ENCODE peak calls at places on chromosomes 7 and 10, in seven cellular contexts. One of them, this sample, is unnamed.

GRCh38 chr7:130135208-130136205 is 65.2 kb downstream of the KLHDC10 start:
- DNase-seq in gastrocnemius medialis: no peak
- DNase-seq in IMR-90: peak
- DNase-seq in Peyer's patch: no peak
- DNase-seq in lower lobe of right lung: no peak
- DNase-seq in heart left ventricle: no peak
- DNase-seq in SK-N-SH: no peak
- DNase-seq in this sample: no peak

GRCh38 chr10:47045331-47045861 is 134.2 kb downstream of the PTPN20 start:
- DNase-seq in gastrocnemius medialis: no peak
- DNase-seq in IMR-90: no peak
- DNase-seq in Peyer's patch: peak
- DNase-seq in lower lobe of right lung: peak
- DNase-seq in heart left ventricle: no peak
- DNase-seq in SK-N-SH: no peak
- DNase-seq in this sample: no peak

GRCh38 chr7:47514818-47515217 is 67.1 kb downstream of the TNS3 start:
- DNase-seq in gastrocnemius medialis: no peak
- DNase-seq in IMR-90: peak
- DNase-seq in Peyer's patch: peak
- DNase-seq in lower lobe of right lung: no peak
- DNase-seq in heart left ventricle: no peak
- DNase-seq in SK-N-SH: no peak
- DNase-seq in this sample: no peak

GRCh38 chr10:60207894-60208293 is 181.8 kb downstream of the ANK3 start:
- DNase-seq in gastrocnemius medialis: peak
- DNase-seq in IMR-90: no peak
- DNase-seq in Peyer's patch: no peak
- DNase-seq in lower lobe of right lung: no peak
- DNase-seq in heart left ventricle: no peak
- DNase-seq in SK-N-SH: no peak
- DNase-seq in this sample: no peak

GRCh38 chr10:8159628-8160165 is 105.2 kb downstream of the GATA3 start:
- DNase-seq in gastrocnemius medialis: no peak
- DNase-seq in IMR-90: no peak
- DNase-seq in Peyer's patch: no peak
- DNase-seq in lower lobe of right lung: no peak
- DNase-seq in heart left ventricle: no peak
- DNase-seq in SK-N-SH: no peak
- DNase-seq in this sample: no peak

GRCh38 chr10:133199488-133199885 is 30.5 kb upstream of the UTF1 start:
- DNase-seq in gastrocnemius medialis: no peak
- DNase-seq in IMR-90: no peak
- DNase-seq in Peyer's patch: no peak
- DNase-seq in lower lobe of right lung: no peak
- DNase-seq in heart left ventricle: no peak
- DNase-seq in SK-N-SH: no peak
- DNase-seq in this sample: no peak

GRCh38 chr7:142412551-142413193 is 154.8 kb upstream of the PRSS58 start:
- DNase-seq in gastrocnemius medialis: no peak
- DNase-seq in IMR-90: peak
- DNase-seq in Peyer's patch: peak
- DNase-seq in lower lobe of right lung: no peak
- DNase-seq in heart left ventricle: no peak
- DNase-seq in SK-N-SH: peak
- DNase-seq in this sample: peak

GRCh38 chr10:75772153-75772887 is 340.9 kb downstream of the LRMDA start:
- DNase-seq in gastrocnemius medialis: no peak
- DNase-seq in IMR-90: no peak
- DNase-seq in Peyer's patch: no peak
- DNase-seq in lower lobe of right lung: no peak
- DNase-seq in heart left ventricle: no peak
- DNase-seq in SK-N-SH: no peak
- DNase-seq in this sample: no peak

GRCh38 chr7:141014091-141014490 is 661 bp downstream of the MRPS33 start:
- DNase-seq in gastrocnemius medialis: no peak
- DNase-seq in IMR-90: peak
- DNase-seq in Peyer's patch: no peak
- DNase-seq in lower lobe of right lung: no peak
- DNase-seq in heart left ventricle: no peak
- DNase-seq in SK-N-SH: peak
- DNase-seq in this sample: no peak

GRCh38 chr10:113199459-113199858 is 249.4 kb downstream of the TCF7L2 start:
- DNase-seq in gastrocnemius medialis: no peak
- DNase-seq in IMR-90: peak
- DNase-seq in Peyer's patch: no peak
- DNase-seq in lower lobe of right lung: no peak
- DNase-seq in heart left ventricle: no peak
- DNase-seq in SK-N-SH: no peak
- DNase-seq in this sample: no peak

GRCh38 chr7:114711244-114711643 is 210.7 kb upstream of the MDFIC start:
- DNase-seq in gastrocnemius medialis: no peak
- DNase-seq in IMR-90: peak
- DNase-seq in Peyer's patch: no peak
- DNase-seq in lower lobe of right lung: no peak
- DNase-seq in heart left ventricle: no peak
- DNase-seq in SK-N-SH: no peak
- DNase-seq in this sample: no peak

GRCh38 chr10:73635781-73636180 is 5.5 kb downstream of the MYOZ1 start:
- DNase-seq in gastrocnemius medialis: peak
- DNase-seq in IMR-90: no peak
- DNase-seq in Peyer's patch: no peak
- DNase-seq in lower lobe of right lung: no peak
- DNase-seq in heart left ventricle: no peak
- DNase-seq in SK-N-SH: no peak
- DNase-seq in this sample: no peak

GRCh38 chr7:99129001-99129400 is 14.9 kb downstream of the SMURF1 start:
- DNase-seq in gastrocnemius medialis: no peak
- DNase-seq in IMR-90: no peak
- DNase-seq in Peyer's patch: no peak
- DNase-seq in lower lobe of right lung: no peak
- DNase-seq in heart left ventricle: no peak
- DNase-seq in SK-N-SH: no peak
- DNase-seq in this sample: no peak

GRCh38 chr7:28961972-28962371 is 3.8 kb upstream of the TRIL start:
- DNase-seq in gastrocnemius medialis: no peak
- DNase-seq in IMR-90: no peak
- DNase-seq in Peyer's patch: no peak
- DNase-seq in lower lobe of right lung: no peak
- DNase-seq in heart left ventricle: no peak
- DNase-seq in SK-N-SH: no peak
- DNase-seq in this sample: peak

GRCh38 chr7:158567153-158567603 is 20.4 kb downstream of the PTPRN2 start:
- DNase-seq in gastrocnemius medialis: no peak
- DNase-seq in IMR-90: no peak
- DNase-seq in Peyer's patch: no peak
- DNase-seq in lower lobe of right lung: no peak
- DNase-seq in heart left ventricle: no peak
- DNase-seq in SK-N-SH: peak
- DNase-seq in this sample: no peak

GRCh38 chr7:84985073-84985784 is 201.6 kb downstream of the SEMA3D start:
- DNase-seq in gastrocnemius medialis: no peak
- DNase-seq in IMR-90: peak
- DNase-seq in Peyer's patch: no peak
- DNase-seq in lower lobe of right lung: no peak
- DNase-seq in heart left ventricle: no peak
- DNase-seq in SK-N-SH: no peak
- DNase-seq in this sample: no peak

GRCh38 chr7:135166338-135166989 is 4.0 kb downstream of the CYREN start:
- DNase-seq in gastrocnemius medialis: no peak
- DNase-seq in IMR-90: no peak
- DNase-seq in Peyer's patch: no peak
- DNase-seq in lower lobe of right lung: no peak
- DNase-seq in heart left ventricle: peak
- DNase-seq in SK-N-SH: no peak
- DNase-seq in this sample: no peak

GRCh38 chr10:89861584-89862287 is 160.3 kb downstream of the KIF20B start:
- DNase-seq in gastrocnemius medialis: no peak
- DNase-seq in IMR-90: peak
- DNase-seq in Peyer's patch: no peak
- DNase-seq in lower lobe of right lung: no peak
- DNase-seq in heart left ventricle: no peak
- DNase-seq in SK-N-SH: no peak
- DNase-seq in this sample: no peak

GRCh38 chr10:132257271-132257670 is 50.5 kb downstream of the STK32C start:
- DNase-seq in gastrocnemius medialis: no peak
- DNase-seq in IMR-90: peak
- DNase-seq in Peyer's patch: no peak
- DNase-seq in lower lobe of right lung: no peak
- DNase-seq in heart left ventricle: no peak
- DNase-seq in SK-N-SH: peak
- DNase-seq in this sample: no peak

GRCh38 chr10:95406651-95407280 is 116.0 kb upstream of the PDLIM1 start:
- DNase-seq in gastrocnemius medialis: peak
- DNase-seq in IMR-90: no peak
- DNase-seq in Peyer's patch: peak
- DNase-seq in lower lobe of right lung: peak
- DNase-seq in heart left ventricle: peak
- DNase-seq in SK-N-SH: no peak
- DNase-seq in this sample: peak

GRCh38 chr7:44291066-44291732 is 34.2 kb downstream of the CAMK2B start:
- DNase-seq in gastrocnemius medialis: peak
- DNase-seq in IMR-90: peak
- DNase-seq in Peyer's patch: peak
- DNase-seq in lower lobe of right lung: peak
- DNase-seq in heart left ventricle: peak
- DNase-seq in SK-N-SH: peak
- DNase-seq in this sample: peak

GRCh38 chr7:1355568-1356340 is 103.5 kb downstream of the MICALL2 start:
- DNase-seq in gastrocnemius medialis: no peak
- DNase-seq in IMR-90: no peak
- DNase-seq in Peyer's patch: peak
- DNase-seq in lower lobe of right lung: peak
- DNase-seq in heart left ventricle: no peak
- DNase-seq in SK-N-SH: peak
- DNase-seq in this sample: no peak

GRCh38 chr7:46681865-46682503 is 760.9 kb upstream of the IGFBP3 start:
- DNase-seq in gastrocnemius medialis: peak
- DNase-seq in IMR-90: no peak
- DNase-seq in Peyer's patch: no peak
- DNase-seq in lower lobe of right lung: no peak
- DNase-seq in heart left ventricle: peak
- DNase-seq in SK-N-SH: no peak
- DNase-seq in this sample: no peak

GRCh38 chr7:159117366-159118219 is 27.1 kb downstream of the VIPR2 start:
- DNase-seq in gastrocnemius medialis: no peak
- DNase-seq in IMR-90: no peak
- DNase-seq in Peyer's patch: peak
- DNase-seq in lower lobe of right lung: no peak
- DNase-seq in heart left ventricle: no peak
- DNase-seq in SK-N-SH: no peak
- DNase-seq in this sample: peak

GRCh38 chr10:111281516-111281915 is 204.7 kb downstream of the ADRA2A start:
- DNase-seq in gastrocnemius medialis: no peak
- DNase-seq in IMR-90: no peak
- DNase-seq in Peyer's patch: no peak
- DNase-seq in lower lobe of right lung: no peak
- DNase-seq in heart left ventricle: no peak
- DNase-seq in SK-N-SH: peak
- DNase-seq in this sample: peak

DNA sequence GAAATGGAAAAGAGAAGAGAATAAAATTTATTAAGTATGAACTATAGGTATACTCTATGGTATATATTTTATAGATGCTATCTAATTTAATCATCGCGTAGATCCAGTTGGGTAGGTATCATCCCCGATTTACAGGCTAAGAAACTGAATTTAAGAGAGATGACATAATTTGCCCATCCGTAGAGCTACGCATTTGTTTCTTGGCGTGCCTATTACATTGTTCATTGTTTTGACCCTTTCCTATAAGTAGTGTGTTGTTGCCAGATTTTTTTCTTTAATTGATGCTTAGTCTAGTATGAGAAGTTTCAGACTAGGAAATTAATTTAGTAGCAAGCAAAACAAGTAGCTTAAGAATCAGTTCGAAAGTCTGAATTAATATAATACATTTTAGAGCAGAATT is 205.7 kb upstream of the NPSR1 start:
- DNase-seq in gastrocnemius medialis: no peak
- DNase-seq in IMR-90: no peak
- DNase-seq in Peyer's patch: no peak
- DNase-seq in lower lobe of right lung: no peak
- DNase-seq in heart left ventricle: no peak
- DNase-seq in SK-N-SH: no peak
- DNase-seq in this sample: no peak
- H3K4me3 ChIP-seq in gastrocnemius medialis: no peak
- H3K4me3 ChIP-seq in IMR-90: no peak
- H3K4me3 ChIP-seq in Peyer's patch: no peak
- H3K4me3 ChIP-seq in lower lobe of right lung: no peak
- H3K4me3 ChIP-seq in heart left ventricle: no peak
- H3K4me3 ChIP-seq in SK-N-SH: no peak
- H3K4me3 ChIP-seq in this sample: no peak

GRCh38 chr7:88759216-88759955 is at the start of gene ZNF804B:
- DNase-seq in gastrocnemius medialis: no peak
- DNase-seq in IMR-90: no peak
- DNase-seq in Peyer's patch: no peak
- DNase-seq in lower lobe of right lung: no peak
- DNase-seq in heart left ventricle: no peak
- DNase-seq in SK-N-SH: peak
- DNase-seq in this sample: peak
- TF ChIP-seq CTCF in gastrocnemius medialis: no peak
- TF ChIP-seq CTCF in IMR-90: no peak
- TF ChIP-seq CTCF in Peyer's patch: no peak
- TF ChIP-seq CTCF in lower lobe of right lung: no peak
- TF ChIP-seq CTCF in heart left ventricle: no peak
- TF ChIP-seq CTCF in SK-N-SH: no peak
- TF ChIP-seq CTCF in this sample: peak

DNA sequence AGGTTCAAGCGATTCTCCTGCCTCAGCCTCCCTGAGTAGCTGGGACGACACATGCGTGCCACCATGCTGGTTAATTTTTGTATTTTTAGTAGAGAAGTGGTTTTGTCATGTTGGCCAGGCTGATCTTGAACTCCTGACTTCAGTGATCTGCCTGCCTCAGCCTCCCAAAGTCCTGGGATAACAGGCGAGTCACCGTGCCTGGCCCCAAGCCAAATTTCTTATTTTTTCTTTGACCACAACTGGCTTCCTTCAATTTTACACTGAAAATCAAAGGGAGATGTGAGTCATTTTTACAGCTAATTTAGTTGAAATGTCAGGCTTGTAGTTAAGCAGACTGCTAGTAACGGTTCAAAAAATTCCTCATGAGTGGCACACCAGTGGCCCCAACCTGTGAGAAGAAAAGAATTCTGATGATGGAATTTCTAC is 7.8 kb downstream of the RNF216 start:
- DNase-seq in gastrocnemius medialis: no peak
- DNase-seq in IMR-90: peak
- DNase-seq in Peyer's patch: no peak
- DNase-seq in lower lobe of right lung: no peak
- DNase-seq in heart left ventricle: no peak
- DNase-seq in SK-N-SH: no peak
- DNase-seq in this sample: no peak
- H3K27ac ChIP-seq in gastrocnemius medialis: no peak
- H3K27ac ChIP-seq in IMR-90: peak
- H3K27ac ChIP-seq in Peyer's patch: no peak
- H3K27ac ChIP-seq in lower lobe of right lung: no peak
- H3K27ac ChIP-seq in heart left ventricle: no peak
- H3K27ac ChIP-seq in SK-N-SH: peak
- H3K27ac ChIP-seq in this sample: no peak

DNA sequence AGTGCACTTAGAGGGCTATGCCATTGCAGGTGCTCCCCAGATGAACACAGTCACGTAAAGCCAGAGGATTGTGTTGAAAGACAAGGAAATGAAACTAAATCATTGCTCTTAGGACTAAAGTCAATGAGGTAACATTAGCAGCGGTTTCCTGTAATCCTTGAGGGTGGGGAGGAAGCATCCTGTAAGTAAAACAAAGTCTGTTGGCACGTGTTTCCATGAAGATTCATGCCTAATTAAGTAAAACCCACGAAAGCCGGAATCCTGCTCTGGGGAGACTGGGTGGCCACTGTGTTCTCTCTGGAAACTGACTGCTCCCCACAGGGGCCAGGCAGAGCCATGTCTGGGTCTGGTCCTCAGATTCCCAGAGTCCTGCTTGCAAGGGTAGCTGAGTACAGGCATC is 18.3 kb downstream of the STEAP1B start:
- DNase-seq in gastrocnemius medialis: no peak
- DNase-seq in IMR-90: no peak
- DNase-seq in Peyer's patch: no peak
- DNase-seq in lower lobe of right lung: no peak
- DNase-seq in heart left ventricle: peak
- DNase-seq in SK-N-SH: no peak
- DNase-seq in this sample: no peak
- H3K4me3 ChIP-seq in gastrocnemius medialis: no peak
- H3K4me3 ChIP-seq in IMR-90: no peak
- H3K4me3 ChIP-seq in Peyer's patch: no peak
- H3K4me3 ChIP-seq in lower lobe of right lung: no peak
- H3K4me3 ChIP-seq in heart left ventricle: no peak
- H3K4me3 ChIP-seq in SK-N-SH: no peak
- H3K4me3 ChIP-seq in this sample: no peak